ENCODE peak calls at places on chromosome 1, in eight cellular contexts. One of them, this sample, is unnamed.

GRCh38 chr1:70427976-70428375 is 16.9 kb downstream of the CTH start:
- DNase-seq in esophagus squamous epithelium: no peak
- DNase-seq in thoracic aorta: no peak
- DNase-seq in tibial artery: no peak
- DNase-seq in Peyer's patch: no peak
- DNase-seq in psoas muscle: no peak
- DNase-seq in HCT116: no peak
- DNase-seq in heart right ventricle: no peak
- DNase-seq in this sample: no peak

GRCh38 chr1:230119340-230119739 is 52.3 kb downstream of the GALNT2 start:
- DNase-seq in esophagus squamous epithelium: no peak
- DNase-seq in thoracic aorta: no peak
- DNase-seq in tibial artery: no peak
- DNase-seq in Peyer's patch: no peak
- DNase-seq in psoas muscle: no peak
- DNase-seq in HCT116: no peak
- DNase-seq in heart right ventricle: no peak
- DNase-seq in this sample: no peak

GRCh38 chr1:112707217-112708001 is 482 bp upstream of the RHOC start:
- DNase-seq in esophagus squamous epithelium: peak
- DNase-seq in thoracic aorta: peak
- DNase-seq in tibial artery: peak
- DNase-seq in Peyer's patch: peak
- DNase-seq in psoas muscle: peak
- DNase-seq in HCT116: peak
- DNase-seq in heart right ventricle: peak
- DNase-seq in this sample: peak

GRCh38 chr1:5376538-5377247 is 615.5 kb downstream of the NPHP4 start:
- DNase-seq in esophagus squamous epithelium: no peak
- DNase-seq in thoracic aorta: no peak
- DNase-seq in tibial artery: no peak
- DNase-seq in Peyer's patch: no peak
- DNase-seq in psoas muscle: no peak
- DNase-seq in HCT116: no peak
- DNase-seq in heart right ventricle: no peak
- DNase-seq in this sample: no peak

GRCh38 chr1:201551877-201552731 is 13.2 kb downstream of the NAV1 start:
- DNase-seq in esophagus squamous epithelium: no peak
- DNase-seq in thoracic aorta: no peak
- DNase-seq in tibial artery: no peak
- DNase-seq in Peyer's patch: no peak
- DNase-seq in psoas muscle: no peak
- DNase-seq in HCT116: peak
- DNase-seq in heart right ventricle: no peak
- DNase-seq in this sample: no peak

GRCh38 chr1:166907763-166908162 is 31.7 kb upstream of the TADA1 start:
- DNase-seq in esophagus squamous epithelium: no peak
- DNase-seq in thoracic aorta: no peak
- DNase-seq in tibial artery: no peak
- DNase-seq in Peyer's patch: no peak
- DNase-seq in psoas muscle: no peak
- DNase-seq in HCT116: no peak
- DNase-seq in heart right ventricle: no peak
- DNase-seq in this sample: no peak

GRCh38 chr1:240765732-240766363 is 153.9 kb upstream of the GREM2 start:
- DNase-seq in esophagus squamous epithelium: no peak
- DNase-seq in thoracic aorta: no peak
- DNase-seq in tibial artery: no peak
- DNase-seq in Peyer's patch: no peak
- DNase-seq in psoas muscle: no peak
- DNase-seq in HCT116: no peak
- DNase-seq in heart right ventricle: no peak
- DNase-seq in this sample: no peak

GRCh38 chr1:30847358-30847972 is 61.1 kb downstream of the SDC3 start:
- DNase-seq in esophagus squamous epithelium: no peak
- DNase-seq in thoracic aorta: no peak
- DNase-seq in tibial artery: peak
- DNase-seq in Peyer's patch: peak
- DNase-seq in psoas muscle: peak
- DNase-seq in HCT116: no peak
- DNase-seq in heart right ventricle: peak
- DNase-seq in this sample: peak

GRCh38 chr1:5140136-5140535 is 485.7 kb downstream of the AJAP1 start:
- DNase-seq in esophagus squamous epithelium: no peak
- DNase-seq in thoracic aorta: no peak
- DNase-seq in tibial artery: no peak
- DNase-seq in Peyer's patch: no peak
- DNase-seq in psoas muscle: no peak
- DNase-seq in HCT116: no peak
- DNase-seq in heart right ventricle: no peak
- DNase-seq in this sample: no peak

GRCh38 chr1:29703596-29703995 is 467.3 kb downstream of the PTPRU start:
- DNase-seq in esophagus squamous epithelium: no peak
- DNase-seq in thoracic aorta: no peak
- DNase-seq in tibial artery: no peak
- DNase-seq in Peyer's patch: peak
- DNase-seq in psoas muscle: peak
- DNase-seq in HCT116: no peak
- DNase-seq in heart right ventricle: no peak
- DNase-seq in this sample: no peak

GRCh38 chr1:55869050-55869449 is 653.9 kb upstream of the USP24 start:
- DNase-seq in esophagus squamous epithelium: no peak
- DNase-seq in thoracic aorta: peak
- DNase-seq in tibial artery: peak
- DNase-seq in Peyer's patch: no peak
- DNase-seq in psoas muscle: peak
- DNase-seq in HCT116: no peak
- DNase-seq in heart right ventricle: peak
- DNase-seq in this sample: no peak

GRCh38 chr1:5764959-5765358 is 227.3 kb downstream of the NPHP4 start:
- DNase-seq in esophagus squamous epithelium: no peak
- DNase-seq in thoracic aorta: no peak
- DNase-seq in tibial artery: no peak
- DNase-seq in Peyer's patch: no peak
- DNase-seq in psoas muscle: peak
- DNase-seq in HCT116: no peak
- DNase-seq in heart right ventricle: no peak
- DNase-seq in this sample: no peak

GRCh38 chr1:24413350-24414163 is at the start of gene STPG1:
- DNase-seq in esophagus squamous epithelium: peak
- DNase-seq in thoracic aorta: no peak
- DNase-seq in tibial artery: peak
- DNase-seq in Peyer's patch: peak
- DNase-seq in psoas muscle: peak
- DNase-seq in HCT116: peak
- DNase-seq in heart right ventricle: peak
- DNase-seq in this sample: peak
- H3K27ac ChIP-seq in esophagus squamous epithelium: peak
- H3K27ac ChIP-seq in thoracic aorta: no peak
- H3K27ac ChIP-seq in tibial artery: peak
- H3K27ac ChIP-seq in Peyer's patch: peak
- H3K27ac ChIP-seq in psoas muscle: no peak
- H3K27ac ChIP-seq in HCT116: peak
- H3K27ac ChIP-seq in heart right ventricle: peak
- H3K27ac ChIP-seq in this sample: peak

GRCh38 chr1:15807121-15807520 is 328 bp downstream of the UQCRHL start:
- DNase-seq in esophagus squamous epithelium: no peak
- DNase-seq in thoracic aorta: no peak
- DNase-seq in tibial artery: no peak
- DNase-seq in Peyer's patch: no peak
- DNase-seq in psoas muscle: no peak
- DNase-seq in HCT116: no peak
- DNase-seq in heart right ventricle: no peak
- DNase-seq in this sample: no peak

GRCh38 chr1:15799928-15800835 is 7.3 kb downstream of the UQCRHL start:
- DNase-seq in esophagus squamous epithelium: no peak
- DNase-seq in thoracic aorta: no peak
- DNase-seq in tibial artery: peak
- DNase-seq in Peyer's patch: peak
- DNase-seq in psoas muscle: no peak
- DNase-seq in HCT116: peak
- DNase-seq in heart right ventricle: peak
- DNase-seq in this sample: no peak

GRCh38 chr1:15802234-15802965 is 5.0 kb downstream of the UQCRHL start:
- DNase-seq in esophagus squamous epithelium: no peak
- DNase-seq in thoracic aorta: no peak
- DNase-seq in tibial artery: no peak
- DNase-seq in Peyer's patch: no peak
- DNase-seq in psoas muscle: no peak
- DNase-seq in HCT116: no peak
- DNase-seq in heart right ventricle: no peak
- DNase-seq in this sample: no peak

GRCh38 chr1:15804060-15804459 is 3.4 kb downstream of the UQCRHL start:
- DNase-seq in esophagus squamous epithelium: no peak
- DNase-seq in thoracic aorta: no peak
- DNase-seq in tibial artery: no peak
- DNase-seq in Peyer's patch: no peak
- DNase-seq in psoas muscle: no peak
- DNase-seq in HCT116: no peak
- DNase-seq in heart right ventricle: no peak
- DNase-seq in this sample: no peak

DNA sequence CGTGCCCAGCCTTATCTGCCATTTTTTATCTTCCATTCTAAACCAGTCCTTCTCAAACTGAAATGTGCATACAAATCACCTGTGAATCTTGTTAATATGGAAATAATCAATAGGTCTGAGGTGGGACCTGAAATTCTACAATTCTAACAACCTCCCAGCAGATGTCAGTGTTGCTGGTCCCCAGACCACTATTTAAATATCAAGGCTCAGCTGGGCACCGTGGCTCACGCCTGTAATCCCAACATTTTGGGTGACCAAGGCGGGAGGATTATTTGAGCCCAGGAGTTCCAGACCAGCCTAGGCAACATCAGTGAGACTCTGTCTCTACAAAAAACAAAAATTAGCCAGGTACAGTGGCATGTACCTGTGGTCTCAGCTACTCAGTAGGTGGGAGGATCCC is 4.1 kb downstream of the UQCRHL start:
- DNase-seq in esophagus squamous epithelium: no peak
- DNase-seq in thoracic aorta: no peak
- DNase-seq in tibial artery: no peak
- DNase-seq in Peyer's patch: no peak
- DNase-seq in psoas muscle: no peak
- DNase-seq in HCT116: peak
- DNase-seq in heart right ventricle: no peak
- DNase-seq in this sample: no peak
- TF ChIP-seq CTCF in esophagus squamous epithelium: peak
- TF ChIP-seq CTCF in thoracic aorta: peak
- TF ChIP-seq CTCF in tibial artery: peak
- TF ChIP-seq CTCF in Peyer's patch: peak
- TF ChIP-seq CTCF in psoas muscle: peak
- TF ChIP-seq CTCF in HCT116: peak
- TF ChIP-seq CTCF in heart right ventricle: peak
- TF ChIP-seq CTCF in this sample: peak

GRCh38 chr1:199283814-199284213 is 645.0 kb downstream of the PTPRC start:
- DNase-seq in esophagus squamous epithelium: no peak
- DNase-seq in thoracic aorta: no peak
- DNase-seq in tibial artery: no peak
- DNase-seq in Peyer's patch: no peak
- DNase-seq in psoas muscle: no peak
- DNase-seq in HCT116: no peak
- DNase-seq in heart right ventricle: no peak
- DNase-seq in this sample: no peak
- H3K27ac ChIP-seq in esophagus squamous epithelium: no peak
- H3K27ac ChIP-seq in thoracic aorta: no peak
- H3K27ac ChIP-seq in tibial artery: no peak
- H3K27ac ChIP-seq in Peyer's patch: no peak
- H3K27ac ChIP-seq in psoas muscle: no peak
- H3K27ac ChIP-seq in HCT116: no peak
- H3K27ac ChIP-seq in heart right ventricle: no peak
- H3K27ac ChIP-seq in this sample: no peak

GRCh38 chr1:110963666-110964399 is at the start of gene LRIF1:
- DNase-seq in esophagus squamous epithelium: peak
- DNase-seq in thoracic aorta: peak
- DNase-seq in tibial artery: peak
- DNase-seq in Peyer's patch: peak
- DNase-seq in psoas muscle: peak
- DNase-seq in HCT116: peak
- DNase-seq in heart right ventricle: peak
- DNase-seq in this sample: peak
- TF ChIP-seq CTCF in esophagus squamous epithelium: peak
- TF ChIP-seq CTCF in thoracic aorta: peak
- TF ChIP-seq CTCF in tibial artery: peak
- TF ChIP-seq CTCF in Peyer's patch: peak
- TF ChIP-seq CTCF in psoas muscle: peak
- TF ChIP-seq CTCF in HCT116: peak
- TF ChIP-seq CTCF in heart right ventricle: peak
- TF ChIP-seq CTCF in this sample: peak

GRCh38 chr1:222331765-222332164 is 216.1 kb downstream of the HHIPL2 start:
- DNase-seq in esophagus squamous epithelium: no peak
- DNase-seq in thoracic aorta: no peak
- DNase-seq in tibial artery: no peak
- DNase-seq in Peyer's patch: no peak
- DNase-seq in psoas muscle: no peak
- DNase-seq in HCT116: no peak
- DNase-seq in heart right ventricle: no peak
- DNase-seq in this sample: no peak
- H3K27ac ChIP-seq in esophagus squamous epithelium: no peak
- H3K27ac ChIP-seq in thoracic aorta: no peak
- H3K27ac ChIP-seq in tibial artery: no peak
- H3K27ac ChIP-seq in Peyer's patch: no peak
- H3K27ac ChIP-seq in psoas muscle: no peak
- H3K27ac ChIP-seq in HCT116: no peak
- H3K27ac ChIP-seq in heart right ventricle: no peak
- H3K27ac ChIP-seq in this sample: no peak

This sample was measured in upper lobe of left lung.